ENCODE peak calls at places on chromosomes 1 and 21, in four cellular contexts. One of them, this sample, is unnamed.

GRCh38 chr1:44571712-44572571 is 102.3 kb downstream of the TMEM53 start:
- DNase-seq in stimulated activated CD4-positive, alpha-beta T cell treated with anti-CD3 and anti-CD28 coated beads, Interleukin-4, amount 100 ng/mL, for 48 hours: no peak
- DNase-seq in activated CD8-positive, alpha-beta memory T cell treated with anti-CD3 and anti-CD28 coated beads for 1 hour: no peak
- DNase-seq in lower lobe of right lung: no peak
- DNase-seq in this sample: no peak

GRCh38 chr1:198776602-198777029 is 137.8 kb downstream of the PTPRC start:
- DNase-seq in stimulated activated CD4-positive, alpha-beta T cell treated with anti-CD3 and anti-CD28 coated beads, Interleukin-4, amount 100 ng/mL, for 48 hours: no peak
- DNase-seq in activated CD8-positive, alpha-beta memory T cell treated with anti-CD3 and anti-CD28 coated beads for 1 hour: no peak
- DNase-seq in lower lobe of right lung: peak
- DNase-seq in this sample: no peak

GRCh38 chr1:111802110-111802509 is 46.4 kb downstream of the DDX20 start:
- DNase-seq in lower lobe of right lung: no peak
- DNase-seq in stimulated activated CD4-positive, alpha-beta T cell treated with anti-CD3 and anti-CD28 coated beads, Interleukin-4, amount 100 ng/mL, for 48 hours: no peak
- DNase-seq in activated CD8-positive, alpha-beta memory T cell treated with anti-CD3 and anti-CD28 coated beads for 1 hour: no peak
- DNase-seq in this sample: no peak

GRCh38 chr21:15278851-15279250 is 214.1 kb upstream of the NRIP1 start:
- DNase-seq in lower lobe of right lung: no peak
- DNase-seq in stimulated activated CD4-positive, alpha-beta T cell treated with anti-CD3 and anti-CD28 coated beads, Interleukin-4, amount 100 ng/mL, for 48 hours: no peak
- DNase-seq in activated CD8-positive, alpha-beta memory T cell treated with anti-CD3 and anti-CD28 coated beads for 1 hour: no peak
- DNase-seq in this sample: no peak

GRCh38 chr1:58586296-58586695 is 9.2 kb upstream of the TACSTD2 start:
- DNase-seq in lower lobe of right lung: no peak
- DNase-seq in stimulated activated CD4-positive, alpha-beta T cell treated with anti-CD3 and anti-CD28 coated beads, Interleukin-4, amount 100 ng/mL, for 48 hours: no peak
- DNase-seq in activated CD8-positive, alpha-beta memory T cell treated with anti-CD3 and anti-CD28 coated beads for 1 hour: no peak
- DNase-seq in this sample: no peak

GRCh38 chr1:94094466-94095111 is 26.4 kb downstream of the ABCA4 start:
- DNase-seq in activated CD8-positive, alpha-beta memory T cell treated with anti-CD3 and anti-CD28 coated beads for 1 hour: no peak
- DNase-seq in lower lobe of right lung: peak
- DNase-seq in stimulated activated CD4-positive, alpha-beta T cell treated with anti-CD3 and anti-CD28 coated beads, Interleukin-4, amount 100 ng/mL, for 48 hours: no peak
- DNase-seq in this sample: no peak

GRCh38 chr1:220769205-220769604 is 17.5 kb upstream of the MTARC1 start:
- DNase-seq in activated CD8-positive, alpha-beta memory T cell treated with anti-CD3 and anti-CD28 coated beads for 1 hour: no peak
- DNase-seq in stimulated activated CD4-positive, alpha-beta T cell treated with anti-CD3 and anti-CD28 coated beads, Interleukin-4, amount 100 ng/mL, for 48 hours: no peak
- DNase-seq in lower lobe of right lung: no peak
- DNase-seq in this sample: no peak

GRCh38 chr21:35071347-35071746 is 22.2 kb upstream of the RUNX1 start:
- DNase-seq in stimulated activated CD4-positive, alpha-beta T cell treated with anti-CD3 and anti-CD28 coated beads, Interleukin-4, amount 100 ng/mL, for 48 hours: no peak
- DNase-seq in activated CD8-positive, alpha-beta memory T cell treated with anti-CD3 and anti-CD28 coated beads for 1 hour: no peak
- DNase-seq in lower lobe of right lung: no peak
- DNase-seq in this sample: no peak

GRCh38 chr1:43912607-43913006 is 21.0 kb upstream of the ARTN start:
- DNase-seq in lower lobe of right lung: no peak
- DNase-seq in activated CD8-positive, alpha-beta memory T cell treated with anti-CD3 and anti-CD28 coated beads for 1 hour: no peak
- DNase-seq in stimulated activated CD4-positive, alpha-beta T cell treated with anti-CD3 and anti-CD28 coated beads, Interleukin-4, amount 100 ng/mL, for 48 hours: no peak
- DNase-seq in this sample: no peak

GRCh38 chr1:64240209-64240608 is 36.8 kb downstream of the UBE2U start:
- DNase-seq in activated CD8-positive, alpha-beta memory T cell treated with anti-CD3 and anti-CD28 coated beads for 1 hour: no peak
- DNase-seq in stimulated activated CD4-positive, alpha-beta T cell treated with anti-CD3 and anti-CD28 coated beads, Interleukin-4, amount 100 ng/mL, for 48 hours: no peak
- DNase-seq in lower lobe of right lung: no peak
- DNase-seq in this sample: no peak

GRCh38 chr1:211323156-211324063 is 3.2 kb upstream of the TRAF5 start:
- DNase-seq in activated CD8-positive, alpha-beta memory T cell treated with anti-CD3 and anti-CD28 coated beads for 1 hour: peak
- DNase-seq in lower lobe of right lung: no peak
- DNase-seq in stimulated activated CD4-positive, alpha-beta T cell treated with anti-CD3 and anti-CD28 coated beads, Interleukin-4, amount 100 ng/mL, for 48 hours: peak
- DNase-seq in this sample: peak

GRCh38 chr1:207919523-207920210 is 8.7 kb upstream of the CD34 start:
- DNase-seq in stimulated activated CD4-positive, alpha-beta T cell treated with anti-CD3 and anti-CD28 coated beads, Interleukin-4, amount 100 ng/mL, for 48 hours: no peak
- DNase-seq in activated CD8-positive, alpha-beta memory T cell treated with anti-CD3 and anti-CD28 coated beads for 1 hour: no peak
- DNase-seq in lower lobe of right lung: no peak
- DNase-seq in this sample: no peak

GRCh38 chr1:226526801-226527595 is 21.6 kb upstream of the STUM start:
- DNase-seq in activated CD8-positive, alpha-beta memory T cell treated with anti-CD3 and anti-CD28 coated beads for 1 hour: no peak
- DNase-seq in stimulated activated CD4-positive, alpha-beta T cell treated with anti-CD3 and anti-CD28 coated beads, Interleukin-4, amount 100 ng/mL, for 48 hours: no peak
- DNase-seq in lower lobe of right lung: no peak
- DNase-seq in this sample: no peak

GRCh38 chr1:199561334-199561733 is 466.2 kb upstream of the NR5A2 start:
- DNase-seq in lower lobe of right lung: no peak
- DNase-seq in activated CD8-positive, alpha-beta memory T cell treated with anti-CD3 and anti-CD28 coated beads for 1 hour: no peak
- DNase-seq in stimulated activated CD4-positive, alpha-beta T cell treated with anti-CD3 and anti-CD28 coated beads, Interleukin-4, amount 100 ng/mL, for 48 hours: no peak
- DNase-seq in this sample: no peak

GRCh38 chr1:165629848-165630628 is 996 bp upstream of the MGST3 start:
- DNase-seq in lower lobe of right lung: no peak
- DNase-seq in activated CD8-positive, alpha-beta memory T cell treated with anti-CD3 and anti-CD28 coated beads for 1 hour: no peak
- DNase-seq in stimulated activated CD4-positive, alpha-beta T cell treated with anti-CD3 and anti-CD28 coated beads, Interleukin-4, amount 100 ng/mL, for 48 hours: no peak
- DNase-seq in this sample: no peak

GRCh38 chr1:167782946-167783345 is 61.2 kb downstream of the MPZL1 start:
- DNase-seq in activated CD8-positive, alpha-beta memory T cell treated with anti-CD3 and anti-CD28 coated beads for 1 hour: no peak
- DNase-seq in stimulated activated CD4-positive, alpha-beta T cell treated with anti-CD3 and anti-CD28 coated beads, Interleukin-4, amount 100 ng/mL, for 48 hours: no peak
- DNase-seq in lower lobe of right lung: no peak
- DNase-seq in this sample: no peak

GRCh38 chr1:111517464-111518225 is 14.2 kb upstream of the ADORA3 start:
- DNase-seq in lower lobe of right lung: no peak
- DNase-seq in activated CD8-positive, alpha-beta memory T cell treated with anti-CD3 and anti-CD28 coated beads for 1 hour: no peak
- DNase-seq in stimulated activated CD4-positive, alpha-beta T cell treated with anti-CD3 and anti-CD28 coated beads, Interleukin-4, amount 100 ng/mL, for 48 hours: no peak
- DNase-seq in this sample: no peak

GRCh38 chr21:31644648-31645047 is 14.8 kb upstream of the SOD1 start:
- DNase-seq in activated CD8-positive, alpha-beta memory T cell treated with anti-CD3 and anti-CD28 coated beads for 1 hour: no peak
- DNase-seq in stimulated activated CD4-positive, alpha-beta T cell treated with anti-CD3 and anti-CD28 coated beads, Interleukin-4, amount 100 ng/mL, for 48 hours: no peak
- DNase-seq in lower lobe of right lung: no peak
- DNase-seq in this sample: no peak

GRCh38 chr1:243708210-243708609 is 141.8 kb downstream of the AKT3 start:
- DNase-seq in lower lobe of right lung: no peak
- DNase-seq in stimulated activated CD4-positive, alpha-beta T cell treated with anti-CD3 and anti-CD28 coated beads, Interleukin-4, amount 100 ng/mL, for 48 hours: no peak
- DNase-seq in activated CD8-positive, alpha-beta memory T cell treated with anti-CD3 and anti-CD28 coated beads for 1 hour: no peak
- DNase-seq in this sample: no peak

GRCh38 chr21:46322351-46323226 is 1.1 kb downstream of the C21orf58 start:
- DNase-seq in stimulated activated CD4-positive, alpha-beta T cell treated with anti-CD3 and anti-CD28 coated beads, Interleukin-4, amount 100 ng/mL, for 48 hours: no peak
- DNase-seq in activated CD8-positive, alpha-beta memory T cell treated with anti-CD3 and anti-CD28 coated beads for 1 hour: no peak
- DNase-seq in lower lobe of right lung: no peak
- DNase-seq in this sample: no peak

GRCh38 chr1:85581802-85582686 is 1.5 kb downstream of the CCN1 start:
- DNase-seq in activated CD8-positive, alpha-beta memory T cell treated with anti-CD3 and anti-CD28 coated beads for 1 hour: no peak
- DNase-seq in lower lobe of right lung: peak
- DNase-seq in stimulated activated CD4-positive, alpha-beta T cell treated with anti-CD3 and anti-CD28 coated beads, Interleukin-4, amount 100 ng/mL, for 48 hours: no peak
- DNase-seq in this sample: no peak

GRCh38 chr1:63894627-63895256 is 120.9 kb downstream of the ROR1 start:
- DNase-seq in lower lobe of right lung: no peak
- DNase-seq in activated CD8-positive, alpha-beta memory T cell treated with anti-CD3 and anti-CD28 coated beads for 1 hour: no peak
- DNase-seq in stimulated activated CD4-positive, alpha-beta T cell treated with anti-CD3 and anti-CD28 coated beads, Interleukin-4, amount 100 ng/mL, for 48 hours: no peak
- DNase-seq in this sample: no peak

GRCh38 chr1:33434363-33434750 is 3.5 kb upstream of the PHC2 start:
- DNase-seq in stimulated activated CD4-positive, alpha-beta T cell treated with anti-CD3 and anti-CD28 coated beads, Interleukin-4, amount 100 ng/mL, for 48 hours: no peak
- DNase-seq in activated CD8-positive, alpha-beta memory T cell treated with anti-CD3 and anti-CD28 coated beads for 1 hour: no peak
- DNase-seq in lower lobe of right lung: no peak
- DNase-seq in this sample: no peak

GRCh38 chr1:13756557-13757315 is 56.7 kb downstream of the PRDM2 start:
- DNase-seq in activated CD8-positive, alpha-beta memory T cell treated with anti-CD3 and anti-CD28 coated beads for 1 hour: no peak
- DNase-seq in lower lobe of right lung: no peak
- DNase-seq in stimulated activated CD4-positive, alpha-beta T cell treated with anti-CD3 and anti-CD28 coated beads, Interleukin-4, amount 100 ng/mL, for 48 hours: no peak
- DNase-seq in this sample: no peak

GRCh38 chr1:30109853-30110252 is 613.5 kb downstream of the MATN1 start:
- DNase-seq in stimulated activated CD4-positive, alpha-beta T cell treated with anti-CD3 and anti-CD28 coated beads, Interleukin-4, amount 100 ng/mL, for 48 hours: no peak
- DNase-seq in lower lobe of right lung: no peak
- DNase-seq in activated CD8-positive, alpha-beta memory T cell treated with anti-CD3 and anti-CD28 coated beads for 1 hour: no peak
- DNase-seq in this sample: no peak

GRCh38 chr1:43536196-43536863 is 5.6 kb downstream of the PTPRF start:
- DNase-seq in stimulated activated CD4-positive, alpha-beta T cell treated with anti-CD3 and anti-CD28 coated beads, Interleukin-4, amount 100 ng/mL, for 48 hours: no peak
- DNase-seq in activated CD8-positive, alpha-beta memory T cell treated with anti-CD3 and anti-CD28 coated beads for 1 hour: no peak
- DNase-seq in lower lobe of right lung: no peak
- DNase-seq in this sample: no peak

GRCh38 chr21:27112186-27112585 is 145.3 kb upstream of the ADAMTS5 start:
- DNase-seq in activated CD8-positive, alpha-beta memory T cell treated with anti-CD3 and anti-CD28 coated beads for 1 hour: no peak
- DNase-seq in stimulated activated CD4-positive, alpha-beta T cell treated with anti-CD3 and anti-CD28 coated beads, Interleukin-4, amount 100 ng/mL, for 48 hours: no peak
- DNase-seq in lower lobe of right lung: no peak
- DNase-seq in this sample: no peak

GRCh38 chr1:19957779-19958178 is 21.6 kb downstream of the PLA2G2A start:
- DNase-seq in lower lobe of right lung: no peak
- DNase-seq in activated CD8-positive, alpha-beta memory T cell treated with anti-CD3 and anti-CD28 coated beads for 1 hour: no peak
- DNase-seq in stimulated activated CD4-positive, alpha-beta T cell treated with anti-CD3 and anti-CD28 coated beads, Interleukin-4, amount 100 ng/mL, for 48 hours: no peak
- DNase-seq in this sample: no peak

GRCh38 chr21:42474043-42474831 is 21.8 kb downstream of the RSPH1 start:
- DNase-seq in activated CD8-positive, alpha-beta memory T cell treated with anti-CD3 and anti-CD28 coated beads for 1 hour: no peak
- DNase-seq in lower lobe of right lung: no peak
- DNase-seq in stimulated activated CD4-positive, alpha-beta T cell treated with anti-CD3 and anti-CD28 coated beads, Interleukin-4, amount 100 ng/mL, for 48 hours: no peak
- DNase-seq in this sample: no peak

GRCh38 chr1:94783342-94784264 is 36.6 kb upstream of the SLC44A3 start:
- DNase-seq in activated CD8-positive, alpha-beta memory T cell treated with anti-CD3 and anti-CD28 coated beads for 1 hour: no peak
- DNase-seq in lower lobe of right lung: peak
- DNase-seq in stimulated activated CD4-positive, alpha-beta T cell treated with anti-CD3 and anti-CD28 coated beads, Interleukin-4, amount 100 ng/mL, for 48 hours: no peak
- DNase-seq in this sample: no peak

GRCh38 chr1:151897861-151898468 is 11.3 kb downstream of the THEM4 start:
- DNase-seq in activated CD8-positive, alpha-beta memory T cell treated with anti-CD3 and anti-CD28 coated beads for 1 hour: no peak
- DNase-seq in stimulated activated CD4-positive, alpha-beta T cell treated with anti-CD3 and anti-CD28 coated beads, Interleukin-4, amount 100 ng/mL, for 48 hours: no peak
- DNase-seq in lower lobe of right lung: no peak
- DNase-seq in this sample: no peak

GRCh38 chr1:102550729-102551384 is 554.1 kb upstream of the OLFM3 start:
- DNase-seq in lower lobe of right lung: no peak
- DNase-seq in stimulated activated CD4-positive, alpha-beta T cell treated with anti-CD3 and anti-CD28 coated beads, Interleukin-4, amount 100 ng/mL, for 48 hours: peak
- DNase-seq in activated CD8-positive, alpha-beta memory T cell treated with anti-CD3 and anti-CD28 coated beads for 1 hour: no peak
- DNase-seq in this sample: no peak

GRCh38 chr1:3521426-3521825 is 67.0 kb downstream of the ARHGEF16 start:
- DNase-seq in stimulated activated CD4-positive, alpha-beta T cell treated with anti-CD3 and anti-CD28 coated beads, Interleukin-4, amount 100 ng/mL, for 48 hours: no peak
- DNase-seq in lower lobe of right lung: no peak
- DNase-seq in activated CD8-positive, alpha-beta memory T cell treated with anti-CD3 and anti-CD28 coated beads for 1 hour: no peak
- DNase-seq in this sample: no peak

GRCh38 chr1:101964708-101965107 is 32.0 kb downstream of the OLFM3 start:
- DNase-seq in lower lobe of right lung: no peak
- DNase-seq in activated CD8-positive, alpha-beta memory T cell treated with anti-CD3 and anti-CD28 coated beads for 1 hour: no peak
- DNase-seq in stimulated activated CD4-positive, alpha-beta T cell treated with anti-CD3 and anti-CD28 coated beads, Interleukin-4, amount 100 ng/mL, for 48 hours: no peak
- DNase-seq in this sample: no peak

GRCh38 chr1:21935393-21935804 is 1.7 kb downstream of the HSPG2 start:
- DNase-seq in activated CD8-positive, alpha-beta memory T cell treated with anti-CD3 and anti-CD28 coated beads for 1 hour: no peak
- DNase-seq in lower lobe of right lung: no peak
- DNase-seq in stimulated activated CD4-positive, alpha-beta T cell treated with anti-CD3 and anti-CD28 coated beads, Interleukin-4, amount 100 ng/mL, for 48 hours: no peak
- DNase-seq in this sample: no peak

GRCh38 chr1:160494620-160495019 is 28.4 kb downstream of the SLAMF6 start:
- DNase-seq in activated CD8-positive, alpha-beta memory T cell treated with anti-CD3 and anti-CD28 coated beads for 1 hour: no peak
- DNase-seq in stimulated activated CD4-positive, alpha-beta T cell treated with anti-CD3 and anti-CD28 coated beads, Interleukin-4, amount 100 ng/mL, for 48 hours: no peak
- DNase-seq in lower lobe of right lung: no peak
- DNase-seq in this sample: no peak

GRCh38 chr1:41957568-41957967 is 38.8 kb upstream of the HIVEP3 start:
- DNase-seq in lower lobe of right lung: no peak
- DNase-seq in stimulated activated CD4-positive, alpha-beta T cell treated with anti-CD3 and anti-CD28 coated beads, Interleukin-4, amount 100 ng/mL, for 48 hours: no peak
- DNase-seq in activated CD8-positive, alpha-beta memory T cell treated with anti-CD3 and anti-CD28 coated beads for 1 hour: no peak
- DNase-seq in this sample: no peak

GRCh38 chr1:41356752-41357151 is 4.5 kb upstream of the FOXO6 start:
- DNase-seq in activated CD8-positive, alpha-beta memory T cell treated with anti-CD3 and anti-CD28 coated beads for 1 hour: no peak
- DNase-seq in lower lobe of right lung: no peak
- DNase-seq in stimulated activated CD4-positive, alpha-beta T cell treated with anti-CD3 and anti-CD28 coated beads, Interleukin-4, amount 100 ng/mL, for 48 hours: no peak
- DNase-seq in this sample: no peak